ENCODE peak calls at places on chromosomes 3 and 15, in four cellular contexts. G is Panc1, Z is esophagus squamous epithelium, O is tibial artery. C is an unnamed sample.

GRCh38 chr3:186985713-186986364 is 55.5 kb downstream of the ST6GAL1 start:
- DNase-seq in G (no peak), Z (no peak), O (no peak), C (no peak)

GRCh38 chr15:62440310-62440709 is 275.2 kb upstream of the C2CD4B start:
- DNase-seq in O (no peak), Z (no peak), G (no peak), C (no peak)

GRCh38 chr3:155428558-155428957 is 135.1 kb upstream of the STRIT1 start:
- DNase-seq in Z (no peak), O (no peak), G (no peak), C (no peak)

GRCh38 chr3:12371525-12372140 is 82.8 kb downstream of the PPARG start:
- DNase-seq in Z (no peak), G (no peak), O (no peak), C (peak; percentile 40)

GRCh38 chr3:68088216-68088615 is 433.8 kb upstream of the SUCLG2 start:
- DNase-seq in O (no peak), G (no peak), Z (no peak), C (no peak)

GRCh38 chr3:156483961-156484787 is 70.7 kb downstream of the SSR3 start:
- DNase-seq in Z (no peak), G (no peak), O (no peak), C (no peak)

GRCh38 chr3:130950641-130951040 is 56.8 kb downstream of the ATP2C1 start:
- DNase-seq in G (no peak), O (no peak), Z (no peak), C (no peak)

GRCh38 chr3:110736332-110736731 is 335.3 kb upstream of the NECTIN3 start:
- DNase-seq in Z (no peak), O (no peak), G (no peak), C (no peak)

GRCh38 chr15:45799508-45799907 is 164.7 kb downstream of the SQOR start:
- DNase-seq in O (no peak), G (no peak), Z (no peak), C (no peak)

GRCh38 chr3:55797775-55798174 is 310.7 kb upstream of the WNT5A start:
- DNase-seq in Z (no peak), G (no peak), O (no peak), C (no peak)

GRCh38 chr3:36418296-36418695 is 38.0 kb downstream of the STAC start:
- DNase-seq in Z (no peak), G (no peak), O (no peak), C (no peak)

GRCh38 chr3:133468251-133468721 is 68.4 kb downstream of the BFSP2 start:
- DNase-seq in O (no peak), G (no peak), Z (no peak), C (no peak)

GRCh38 chr3:104745313-104745712 is 621.4 kb upstream of the ALCAM start:
- DNase-seq in O (no peak), Z (no peak), G (no peak), C (no peak)

GRCh38 chr15:31179683-31180082 is 78.2 kb upstream of the TRPM1 start:
- DNase-seq in Z (no peak), O (no peak), G (no peak), C (no peak)

GRCh38 chr3:97658670-97659285 is 105.8 kb upstream of the ARL6 start:
- DNase-seq in O (no peak), Z (no peak), G (peak; percentile 12), C (no peak)

GRCh38 chr15:59376735-59377134 is 4.1 kb upstream of the MYO1E start:
- DNase-seq in O (no peak), Z (no peak), G (no peak), C (no peak)

GRCh38 chr15:99951471-99951870 is 218.2 kb upstream of the LYSMD4 start:
- DNase-seq in Z (no peak), G (no peak), O (no peak), C (no peak)

GRCh38 chr3:18194431-18194830 is 230.7 kb downstream of the SATB1 start:
- DNase-seq in Z (no peak), O (no peak), G (no peak), C (no peak)

GRCh38 chr3:27391796-27392195 is 22.6 kb upstream of the NEK10 start:
- DNase-seq in O (no peak), Z (no peak), G (no peak), C (no peak)

GRCh38 chr3:13111874-13112520 is 38.8 kb upstream of the IQSEC1 start:
- DNase-seq in G (no peak), O (no peak), Z (no peak), C (no peak)

GRCh38 chr3:81829946-81830345 is 68.5 kb upstream of the GBE1 start:
- DNase-seq in G (no peak), O (no peak), Z (no peak), C (no peak)

GRCh38 chr15:74024687-74025086 is 30.2 kb downstream of the PML start:
- DNase-seq in G (no peak), O (no peak), Z (no peak), C (no peak)

GRCh38 chr3:149473991-149474819 is at the start of gene TM4SF4:
- DNase-seq in O (no peak), Z (no peak), G (no peak), C (no peak)
- H3K27ac ChIP-seq in O (peak within 1 kb of the TSS; percentile 73), Z (peak within 1 kb of the TSS; percentile 76), G (peak within 1 kb of the TSS; percentile 68), C (no peak within 1 kb of the TSS)

GRCh38 chr3:77045686-77046085 is 5.8 kb downstream of the ROBO2 start:
- DNase-seq in Z (no peak), G (no peak), O (no peak), C (no peak)

GRCh38 chr3:77039606-77040553 is at the start of gene ROBO2:
- DNase-seq in Z (no peak), G (no peak), O (peak; percentile 22), C (peak; percentile 18)

GRCh38 chr3:77041756-77042155 is 1.9 kb downstream of the ROBO2 start:
- DNase-seq in O (no peak), Z (no peak), G (no peak), C (no peak)

GRCh38 chr3:77041156-77041696 is 1.3 kb downstream of the ROBO2 start:
- DNase-seq in O (no peak), Z (no peak), G (no peak), C (no peak)

DNA sequence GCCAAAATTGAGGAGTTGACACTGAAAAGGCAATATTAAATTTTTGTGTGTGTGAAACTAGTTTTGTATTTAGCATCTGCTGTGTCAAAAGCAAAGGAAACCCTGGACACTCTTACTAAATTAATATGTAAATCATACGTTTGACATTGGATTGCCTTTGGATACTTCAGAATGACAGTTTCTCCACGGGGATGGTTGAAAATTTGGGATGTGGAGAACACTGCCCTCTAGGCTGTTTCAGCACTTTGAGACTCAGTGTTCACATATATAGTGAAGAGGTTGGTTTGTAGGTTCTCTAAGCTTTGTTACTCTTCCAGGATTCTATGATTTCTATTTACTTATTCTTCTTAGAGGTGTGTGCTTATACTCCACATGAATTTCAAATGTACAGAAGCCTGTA is 3.0 kb downstream of the ROBO2 start:
- DNase-seq in O (no peak), Z (no peak), G (no peak), C (no peak)
- TF ChIP-seq CTCF in O (no peak), Z (peak; percentile 26), G (peak; percentile 15), C (no peak)

GRCh38 chr3:33360136-33360825 is 79.9 kb downstream of the UBP1 start:
- DNase-seq in Z (no peak), O (no peak), G (peak; percentile 72), C (no peak)
- H3K4me1 ChIP-seq in Z (peaks cover 4% of the 10 kb centered on the region), O (peaks cover 16% of the 10 kb centered on the region), G (peaks cover 8% of the 10 kb centered on the region), C (peaks cover 11% of the 10 kb centered on the region)

GRCh38 chr3:71583569-71584215 is at the start of gene FOXP1:
- DNase-seq in G (peak; percentile 25), O (peak; percentile 68), Z (peak; percentile 24), C (peak; percentile 77)

GRCh38 chr3:71581451-71581980 is 2.0 kb downstream of the FOXP1 start:
- DNase-seq in O (peak; percentile 43), Z (no peak), G (no peak), C (peak; percentile 41)

GRCh38 chr3:71581981-71582611 is 1.4 kb downstream of the FOXP1 start:
- DNase-seq in G (no peak), O (peak; percentile 73), Z (no peak), C (peak; percentile 62)

GRCh38 chr3:71584216-71585061 is 911 bp upstream of the FOXP1 start:
- DNase-seq in O (peak; percentile 45), G (no peak), Z (no peak), C (peak; percentile 29)

DNA sequence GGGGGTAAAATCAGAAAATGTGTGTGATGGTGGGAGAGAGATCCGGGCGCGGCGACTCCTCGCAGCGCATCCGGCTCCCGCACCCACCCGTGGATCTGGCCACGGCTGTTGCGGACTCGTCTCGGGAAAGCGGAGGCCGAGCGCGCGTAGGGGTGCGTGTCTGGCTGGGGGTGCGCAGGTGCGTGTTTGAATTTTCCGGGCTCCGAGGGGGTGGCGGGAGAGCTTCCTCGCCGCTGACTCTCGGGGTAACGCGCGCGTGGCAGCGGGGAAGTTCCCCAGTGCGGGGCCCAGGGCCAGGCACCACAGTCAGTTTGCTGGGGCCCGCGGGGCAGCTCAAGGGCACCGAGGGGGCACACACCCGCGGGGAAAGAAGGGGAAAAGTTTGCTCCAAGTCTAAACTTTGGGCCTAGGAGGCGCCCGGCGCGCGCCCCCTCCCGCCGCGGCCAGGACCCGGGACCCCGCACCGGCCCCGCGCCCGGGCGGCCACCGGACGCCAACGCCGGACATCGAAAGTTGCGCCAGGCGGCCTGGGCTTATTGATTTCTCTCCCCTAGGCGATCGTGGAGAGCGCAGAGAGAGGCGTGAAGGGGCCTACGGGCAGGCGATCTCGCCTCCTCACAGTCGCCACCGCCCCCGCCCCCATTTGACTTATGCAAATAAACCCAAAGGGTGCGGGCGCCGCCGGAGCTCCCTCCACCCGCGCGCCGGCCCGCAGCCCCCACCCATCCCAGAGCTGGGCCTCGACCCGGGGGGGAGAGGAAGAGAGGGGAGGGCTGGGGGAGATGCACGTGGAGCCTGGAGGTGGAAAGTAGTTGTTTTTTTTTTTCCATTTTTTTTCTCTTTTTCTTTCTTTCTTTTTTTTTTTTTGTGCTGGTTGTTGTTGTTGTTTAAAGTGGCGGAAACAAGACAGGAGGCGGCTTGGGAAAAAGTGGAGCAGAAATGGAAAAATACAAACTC is 638 bp downstream of the FOXP1 start:
- DNase-seq in Z (peak; percentile 18), O (peak; percentile 84), G (no peak), C (peak; percentile 84)
- H3K27ac ChIP-seq in Z (peak overlapping the region; percentile 97), O (peak overlapping the region; percentile 93), G (no peak overlapping the region), C (peak overlapping the region; percentile 99)

GRCh38 chr15:57969355-57969754 is 96.2 kb downstream of the ALDH1A2 start:
- DNase-seq in O (no peak), Z (no peak), G (no peak), C (no peak)
- TF ChIP-seq CTCF in O (no peak), Z (no peak), G (peak; percentile 16), C (peak; percentile 8)

DNA sequence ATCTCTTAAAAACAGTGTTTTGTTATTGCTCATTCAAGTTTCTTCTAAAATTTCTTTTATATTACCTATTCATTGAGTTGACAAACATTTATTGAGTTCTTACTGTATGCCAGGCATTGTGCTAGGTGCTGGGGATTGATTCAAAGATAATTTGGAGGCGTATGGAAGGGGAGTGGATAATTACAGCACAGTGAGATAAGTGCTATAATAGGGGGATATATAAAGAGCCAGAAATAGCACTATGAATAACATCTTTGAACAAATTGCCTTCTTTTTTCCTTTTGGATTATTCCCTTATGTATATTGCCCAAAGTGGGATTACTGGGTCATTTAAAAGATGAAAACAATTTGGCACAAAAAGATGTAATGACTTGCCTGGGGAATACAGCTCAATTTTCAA is 64.6 kb downstream of the LPP start:
- DNase-seq in O (no peak), Z (no peak), G (no peak), C (no peak)
- H3K4me1 ChIP-seq in O (peaks cover 50% of the 10 kb centered on the region), Z (peaks cover 7% of the 10 kb centered on the region), G (peaks cover 4% of the 10 kb centered on the region), C (peaks cover 95% of the 10 kb centered on the region)

GRCh38 chr3:136906725-136907124 is 44.7 kb downstream of the NCK1 start:
- DNase-seq in O (no peak), Z (no peak), G (no peak), C (no peak)
- H3K27ac ChIP-seq in O (no peak overlapping the region), Z (no peak overlapping the region), G (no peak overlapping the region), C (no peak overlapping the region)

GRCh38 chr3:129812589-129812988 is 80.9 kb downstream of the TMCC1 start:
- DNase-seq in Z (no peak), O (no peak), G (no peak), C (no peak)

GRCh38 chr3:129809297-129809696 is 84.2 kb downstream of the TMCC1 start:
- DNase-seq in O (no peak), G (no peak), Z (no peak), C (no peak)
- TF ChIP-seq CTCF in O (no peak), G (no peak), Z (no peak), C (no peak)

C was measured in left ventricle myocardium inferior.